ENCODE peak calls at places on chromosomes 16 and 17, in six cellular contexts. S, V, R, O, X and N are unnamed samples.

GRCh38 chr17:44444735-44445105 is 55.3 kb upstream of the ITGA2B start:
- DNase-seq in S (no peak), R (no peak), V (no peak), O (no peak), X (no peak), N (no peak)

GRCh38 chr16:88303890-88304819 is 78.6 kb upstream of the ZNF469 start:
- DNase-seq in O (peak; percentile 19), V (no peak), R (no peak), X (peak; percentile 35), S (no peak), N (no peak)

GRCh38 chr16:86073103-86073625 is 174.2 kb downstream of the IRF8 start:
- DNase-seq in S (no peak), R (no peak), O (no peak), V (no peak), X (no peak), N (no peak)

GRCh38 chr16:27241658-27242057 is 26.9 kb downstream of the NSMCE1 start:
- DNase-seq in X (no peak), O (no peak), V (no peak), R (no peak), S (no peak), N (no peak)

GRCh38 chr17:12985431-12986285 is 32.2 kb downstream of the ELAC2 start:
- DNase-seq in S (no peak), O (no peak), X (no peak), V (no peak), R (no peak), N (no peak)

GRCh38 chr16:3637371-3637923 is 17.0 kb upstream of the DNASE1 start:
- DNase-seq in R (peak; percentile 74), V (peak; percentile 29), S (no peak), O (peak; percentile 60), X (peak; percentile 31), N (no peak)

GRCh38 chr16:64409762-64410161 is 712.1 kb downstream of the CDH11 start:
- DNase-seq in R (no peak), S (no peak), V (no peak), X (no peak), O (no peak), N (no peak)

GRCh38 chr16:67562526-67562917 is at the start of gene CTCF:
- DNase-seq in R (peak; percentile 79), V (peak; percentile 91), O (peak; percentile 70), X (peak; percentile 84), S (no peak), N (no peak)

GRCh38 chr16:17724242-17724898 is 253.6 kb upstream of the XYLT1 start:
- DNase-seq in X (no peak), O (no peak), V (no peak), R (no peak), S (no peak), N (no peak)

GRCh38 chr17:42361781-42362186 is 26.5 kb downstream of the STAT3 start:
- DNase-seq in R (no peak), S (no peak), X (no peak), O (peak; percentile 34), V (no peak), N (no peak)

GRCh38 chr16:19874816-19875546 is 9.7 kb downstream of the GPRC5B start:
- DNase-seq in S (no peak), R (peak; percentile 14), V (no peak), X (no peak), O (no peak), N (no peak)

GRCh38 chr17:9109933-9110332 is 88.6 kb downstream of the NTN1 start:
- DNase-seq in V (no peak), X (no peak), O (no peak), R (no peak), S (no peak), N (no peak)

GRCh38 chr16:58503166-58503862 is 3.4 kb downstream of the NDRG4 start:
- DNase-seq in X (no peak), O (no peak), V (no peak), S (no peak), R (no peak), N (no peak)

DNA sequence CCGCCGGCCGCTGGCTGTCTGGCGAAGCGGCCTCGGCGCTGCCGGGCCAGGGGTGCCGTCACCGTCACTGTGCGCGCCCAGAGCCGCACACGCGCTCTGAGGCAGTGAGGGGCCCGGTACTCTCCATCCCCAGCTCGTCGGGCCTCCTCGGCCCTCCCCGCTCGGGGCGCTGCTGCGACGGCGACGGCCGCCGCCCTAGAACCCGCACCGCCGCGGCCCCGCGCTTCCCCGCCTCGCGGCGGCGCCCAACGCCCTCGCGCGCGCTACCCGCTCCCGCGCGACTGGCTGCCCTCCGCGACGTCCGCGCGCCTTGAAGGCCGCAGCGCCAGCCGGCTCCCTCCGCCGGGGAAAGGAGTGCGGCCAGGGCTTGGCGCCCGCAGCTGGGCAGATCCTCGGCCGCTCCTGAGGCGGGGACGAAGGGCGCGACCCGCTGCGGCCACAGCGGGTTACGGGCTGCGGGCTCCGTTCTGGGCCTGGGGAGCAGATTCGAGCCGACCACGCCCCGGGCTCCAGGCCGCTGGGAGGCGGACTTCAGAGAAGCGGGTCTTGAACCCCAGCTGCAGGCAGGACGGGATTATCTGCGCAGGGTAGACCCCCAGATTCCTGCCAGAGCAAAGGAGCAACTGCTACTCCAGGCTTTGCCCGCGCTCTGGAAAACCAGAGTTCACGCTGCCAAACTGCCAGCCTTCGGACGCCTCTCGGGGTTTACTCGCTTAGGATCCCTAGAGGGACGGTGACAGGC is at the start of gene ULK2:
- DNase-seq in V (peak; percentile 91), X (no peak), R (peak; percentile 1), O (no peak), S (no peak), N (peak; percentile 80)
- TF ChIP-seq GABPA in V (no peak), X (no peak), R (no peak), O (no peak), S (no peak), N (peak; percentile 38)

DNA sequence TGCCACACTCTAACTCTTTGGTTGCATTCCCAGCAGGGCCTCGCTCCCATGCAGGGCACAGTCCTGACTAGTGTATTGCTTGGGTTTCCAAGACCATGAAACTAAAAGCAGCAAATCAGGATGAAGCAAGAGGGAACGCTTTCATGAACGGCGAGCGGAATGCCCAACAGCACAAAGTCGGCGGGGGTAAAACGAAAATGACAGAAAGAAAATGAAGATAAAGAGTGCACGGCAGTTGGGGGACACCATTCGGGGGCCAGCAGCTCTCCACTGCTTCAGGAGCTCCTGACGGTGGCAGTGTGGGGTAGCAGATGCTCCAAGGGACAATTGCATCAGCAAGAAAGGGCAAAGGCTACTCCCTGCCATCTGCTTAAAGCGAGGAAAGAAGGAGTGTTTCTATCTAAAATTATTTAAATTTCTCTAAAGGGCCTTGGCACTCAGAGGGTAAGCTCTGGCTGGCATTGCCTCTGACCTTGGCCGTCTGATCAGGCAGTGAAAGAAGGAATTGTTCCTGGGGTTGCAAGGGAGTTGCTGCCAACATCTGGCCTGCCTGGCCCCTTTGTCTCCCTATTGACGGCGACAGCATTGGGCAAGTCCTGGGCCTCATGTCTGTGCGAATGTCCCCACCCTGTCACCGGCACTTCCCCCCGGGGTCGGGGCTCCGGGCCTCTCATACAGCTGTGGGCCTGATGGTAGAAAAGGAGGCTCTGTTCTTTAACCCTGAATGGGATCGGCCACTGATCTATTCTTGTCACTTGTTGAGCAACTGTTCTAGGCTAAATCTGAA is 138.2 kb downstream of the CMIP start:
- DNase-seq in R (no peak), O (peak; percentile 79), V (no peak), S (no peak), X (no peak), N (no peak)
- TF ChIP-seq GABPA in R (no peak), O (no peak), V (no peak), S (no peak), X (no peak), N (no peak)

GRCh38 chr17:64084086-64084939 is 45.6 kb downstream of the ERN1 start:
- DNase-seq in R (peak; percentile 77), S (no peak), O (peak; percentile 89), X (peak; percentile 61), V (no peak), N (no peak)
- TF ChIP-seq GABPA in R (no peak), S (no peak), O (no peak), X (no peak), V (no peak), N (no peak)

GRCh38 chr17:48728232-48729231 is at the start of gene HOXB13:
- DNase-seq in R (no peak), V (peak; percentile 54), S (no peak), O (no peak), X (peak; percentile 63), N (no peak)
- TF ChIP-seq GABPA in R (no peak), V (no peak), S (no peak), O (no peak), X (no peak), N (no peak)

DNA sequence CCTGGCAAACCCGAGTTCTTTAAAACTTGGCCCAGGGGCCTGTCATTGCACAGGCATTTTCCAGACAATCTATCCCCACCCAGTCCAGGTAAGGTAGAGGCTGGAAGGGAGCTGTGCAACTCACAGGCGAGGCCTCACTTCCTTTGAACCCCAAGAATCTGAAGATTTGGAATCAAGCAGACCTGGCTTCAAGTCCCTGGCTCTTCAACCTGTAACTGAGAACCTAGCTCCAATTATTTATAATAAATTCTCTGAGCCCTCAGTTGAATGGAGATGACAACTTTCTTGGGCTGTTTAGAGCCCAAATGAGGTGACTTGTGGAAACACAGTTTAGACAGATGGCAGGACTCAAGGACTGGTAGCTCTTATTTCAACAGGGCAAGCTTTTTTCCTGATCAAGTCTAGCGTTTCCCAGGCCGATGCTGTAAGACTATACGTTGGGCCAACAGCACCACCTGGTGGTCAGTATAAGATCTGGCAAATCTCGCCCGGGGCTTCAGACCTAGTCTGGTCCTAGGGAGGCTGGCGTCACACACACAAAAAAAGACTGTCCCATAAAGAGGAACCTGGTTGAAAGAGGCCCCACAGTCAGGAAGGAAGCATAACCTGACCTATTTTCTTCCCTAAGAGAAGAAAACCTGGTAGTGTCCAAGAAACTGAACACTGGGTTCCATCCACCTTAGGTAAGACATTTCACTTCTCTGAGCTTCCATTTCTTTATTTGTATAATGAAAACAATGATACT is 117.9 kb downstream of the C17orf67 start:
- DNase-seq in X (peak; percentile 83), O (peak; percentile 65), S (peak; percentile 38), R (peak; percentile 95), V (peak; percentile 80), N (no peak)
- TF ChIP-seq GABPA in X (no peak), O (no peak), S (no peak), R (no peak), V (no peak), N (no peak)

GRCh38 chr17:54196751-54197150 is 374.0 kb downstream of the KIF2B start:
- DNase-seq in O (no peak), S (no peak), V (no peak), R (no peak), X (no peak), N (no peak)

GRCh38 chr17:54194268-54194667 is 371.5 kb downstream of the KIF2B start:
- DNase-seq in V (no peak), S (no peak), O (no peak), X (no peak), R (no peak), N (no peak)
- TF ChIP-seq GABPA in V (no peak), S (no peak), O (no peak), X (no peak), R (no peak), N (no peak)

GRCh38 chr17:78397681-78398101 is 19.2 kb downstream of the PGS1 start:
- DNase-seq in O (no peak), R (no peak), V (no peak), S (no peak), X (no peak), N (no peak)
- TF ChIP-seq GABPA in O (no peak), R (no peak), V (no peak), S (no peak), X (no peak), N (no peak)